ENCODE peak calls at places on chromosomes 4 and X, in nine cellular contexts. Z is CD8-positive, alpha-beta T cell; X is right lobe of liver; K is fibroblast of the aortic adventitia; C is NB4; P is kidney; H is fibroblast of mammary gland; Q is choroid plexus epithelial cell; V is right atrium auricular region. B is an unnamed sample.

GRCh38 chr4:41531561-41532245 is 6.3 kb upstream of the LIMCH1 start:
- DNase-seq in K (no peak), X (no peak), P (no peak), Z (no peak), Q (no peak), C (no peak), V (no peak), H (no peak), B (peak; percentile 55)

GRCh38 chr4:76905521-76905920 is 7.6 kb upstream of the SOWAHB start:
- DNase-seq in V (no peak), C (no peak), H (no peak), Z (no peak), X (no peak), P (no peak), Q (peak; percentile 85), K (peak; percentile 50), B (peak; percentile 15)

GRCh38 chr4:3079694-3080123 is 5.2 kb downstream of the HTT start:
- DNase-seq in K (no peak), X (no peak), H (no peak), C (no peak), Z (no peak), P (no peak), V (no peak), Q (no peak), B (no peak)

GRCh38 chrX:44244008-44244407 is 99.5 kb downstream of the EFHC2 start:
- DNase-seq in K (peak; percentile 54), H (peak; percentile 47), X (no peak), Z (no peak), P (no peak), Q (peak; percentile 53), V (no peak), C (peak; percentile 58), B (peak; percentile 22)

GRCh38 chr4:177384856-177385396 is 57.3 kb downstream of the AGA start:
- DNase-seq in C (no peak), V (no peak), P (no peak), Q (no peak), K (no peak), H (no peak), Z (no peak), X (no peak), B (no peak)

GRCh38 chr4:1451106-1451751 is 45.0 kb upstream of the NKX1-1 start:
- DNase-seq in H (no peak), V (no peak), P (no peak), K (no peak), Q (no peak), X (no peak), Z (no peak), C (peak; percentile 1), B (no peak)

GRCh38 chr4:167219090-167219489 is 15.2 kb downstream of the SPOCK3 start:
- DNase-seq in P (no peak), V (no peak), Q (no peak), X (no peak), K (no peak), Z (no peak), H (no peak), C (no peak), B (no peak)

GRCh38 chr4:55398966-55399365 is 3.2 kb downstream of the TMEM165 start:
- DNase-seq in Q (peak; percentile 33), K (peak; percentile 21), C (no peak), Z (no peak), V (no peak), X (no peak), P (no peak), H (peak; percentile 33), B (no peak)

GRCh38 chrX:155615938-155616337 is 3.2 kb upstream of the TMLHE start:
- DNase-seq in K (no peak), P (no peak), C (no peak), Q (no peak), H (no peak), V (no peak), X (no peak), Z (no peak), B (no peak)

GRCh38 chrX:155613927-155614559 is 1.3 kb upstream of the TMLHE start:
- DNase-seq in K (no peak), Z (no peak), Q (no peak), C (no peak), H (no peak), V (no peak), P (no peak), X (no peak), B (no peak)

GRCh38 chrX:155612312-155613224 is at the start of gene TMLHE:
- DNase-seq in C (peak; percentile 77), P (peak; percentile 88), H (peak; percentile 46), Q (peak; percentile 50), K (peak; percentile 65), Z (peak; percentile 55), V (peak; percentile 59), X (peak; percentile 81), B (peak; percentile 3)

GRCh38 chrX:155611302-155611701 is 1.4 kb downstream of the TMLHE start:
- DNase-seq in X (no peak), K (no peak), H (no peak), C (peak; percentile 22), V (no peak), Z (no peak), Q (no peak), P (no peak), B (no peak)
- H3K4me3 ChIP-seq in X (peak overlapping the region; percentile 58), K (peak overlapping the region; percentile 83), H (no peak overlapping the region), C (peak overlapping the region; percentile 91), V (no peak overlapping the region), Z (no peak overlapping the region), Q (peak overlapping the region; percentile 68), P (peak overlapping the region; percentile 94), B (peak overlapping the region; percentile 64)

GRCh38 chr4:158766419-158767044 is 2.3 kb upstream of the FNIP2 start:
- DNase-seq in C (peak; percentile 35), K (no peak), Z (no peak), H (no peak), Q (no peak), V (no peak), X (no peak), P (no peak), B (no peak)

GRCh38 chr4:158770671-158771070 is 1.8 kb downstream of the FNIP2 start:
- DNase-seq in Q (no peak), K (no peak), C (no peak), H (no peak), V (no peak), Z (no peak), P (no peak), X (no peak), B (no peak)

GRCh38 chr4:158769175-158769831 is 477 bp downstream of the FNIP2 start:
- DNase-seq in V (peak; percentile 65), X (peak; percentile 62), K (no peak), C (peak; percentile 45), H (peak; percentile 27), Q (peak; percentile 34), Z (peak; percentile 47), P (peak; percentile 85), B (no peak)

GRCh38 chr4:158771776-158772175 is 3.0 kb downstream of the FNIP2 start:
- DNase-seq in K (no peak), Q (no peak), Z (no peak), P (no peak), X (no peak), C (no peak), V (no peak), H (no peak), B (no peak)

DNA sequence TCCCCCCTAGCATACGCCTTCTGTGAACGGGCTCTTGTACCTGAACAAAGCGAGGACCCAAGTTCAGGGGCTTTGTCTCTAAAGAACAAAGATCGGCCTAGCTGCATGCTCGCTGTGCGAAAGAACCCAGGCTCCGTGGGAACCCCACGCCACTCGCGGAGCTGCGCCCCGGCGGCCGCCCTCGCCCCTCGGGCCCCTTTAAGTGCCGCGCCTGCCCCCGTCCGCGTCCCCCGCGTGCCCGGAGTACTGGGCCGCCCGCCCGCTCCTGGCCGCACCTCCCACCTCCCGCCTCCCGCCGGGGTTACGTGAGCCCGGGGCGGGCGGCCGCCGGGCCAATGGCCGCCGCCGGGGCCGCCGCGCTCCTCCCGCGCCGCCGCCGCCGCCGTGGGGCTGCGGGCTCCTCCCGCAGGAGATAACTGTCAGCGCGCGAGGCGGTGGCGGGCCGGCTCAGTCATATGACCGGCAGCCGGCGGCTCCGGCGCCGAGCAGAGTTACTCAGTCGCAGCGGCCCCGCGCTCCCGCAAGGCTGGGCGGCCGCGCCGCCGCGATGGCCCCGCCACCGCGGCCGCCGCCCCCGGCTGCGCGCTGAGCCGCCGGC is at the start of gene FNIP2:
- DNase-seq in Z (peak; percentile 72), K (peak; percentile 57), V (peak; percentile 82), H (peak; percentile 58), X (peak; percentile 90), Q (peak; percentile 76), C (peak; percentile 63), P (peak; percentile 94), B (no peak)
- TF ChIP-seq CTCF in Z (no peak), K (no peak), V (no peak), H (no peak), X (no peak), Q (no peak), C (no peak), P (no peak), B (no peak)

DNA sequence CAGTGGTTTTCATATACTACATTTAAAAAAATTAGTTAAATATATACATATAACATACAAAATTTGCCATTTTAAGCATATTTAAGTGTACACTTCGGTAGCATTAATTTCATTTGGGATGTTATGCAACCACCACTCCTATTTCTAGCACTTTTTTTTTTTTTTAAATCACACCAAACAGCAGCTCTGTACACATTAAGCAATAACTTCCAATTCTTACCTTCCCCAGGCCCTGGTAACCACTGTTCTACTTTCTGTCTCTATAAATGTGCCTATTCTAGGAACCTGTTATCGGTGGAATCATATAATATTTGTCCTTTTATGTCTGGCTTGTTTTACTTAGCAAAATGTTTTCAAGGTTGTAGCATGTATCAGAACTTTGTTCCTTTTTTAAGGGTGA is 39.1 kb downstream of the TMEM164 start:
- DNase-seq in X (no peak), V (no peak), H (no peak), Z (no peak), C (peak; percentile 24), K (no peak), P (no peak), Q (no peak), B (no peak)
- H3K4me3 ChIP-seq in X (no peak overlapping the region), V (no peak overlapping the region), H (no peak overlapping the region), Z (no peak overlapping the region), C (no peak overlapping the region), K (no peak overlapping the region), P (no peak overlapping the region), Q (no peak overlapping the region), B (no peak overlapping the region)

GRCh38 chrX:154815274-154815818 is 10.1 kb upstream of the MPP1 start:
- DNase-seq in Z (no peak), X (no peak), H (no peak), C (no peak), K (peak; percentile 82), V (no peak), Q (peak; percentile 81), P (no peak), B (peak; percentile 8)

GRCh38 chrX:154806837-154807501 is 1.7 kb upstream of the MPP1 start:
- DNase-seq in H (no peak), C (no peak), P (no peak), V (no peak), Q (no peak), K (no peak), X (no peak), Z (no peak), B (no peak)

GRCh38 chrX:154813801-154814200 is 8.5 kb upstream of the MPP1 start:
- DNase-seq in P (no peak), C (no peak), H (no peak), X (no peak), Z (no peak), V (no peak), Q (no peak), K (no peak), B (no peak)

GRCh38 chrX:154809939-154810665 is 4.8 kb upstream of the MPP1 start:
- DNase-seq in H (no peak), Q (peak; percentile 25), Z (no peak), X (no peak), C (peak; percentile 42), V (no peak), P (no peak), K (peak; percentile 16), B (no peak)

GRCh38 chrX:154812341-154813101 is 7.2 kb upstream of the MPP1 start:
- DNase-seq in X (no peak), Q (no peak), V (no peak), H (no peak), K (no peak), C (no peak), P (no peak), Z (no peak), B (no peak)
- TF ChIP-seq CTCF in X (no peak), Q (no peak), V (no peak), H (no peak), K (no peak), C (no peak), P (no peak), Z (no peak), B (no peak)